ENCODE peak calls at places on chromosomes 2 and 18, in ten cellular contexts. Q, G, K, L, W, I, O, C, R and A are unnamed samples.
A peak's percentile ranks its signal among the peaks of the same experiment; 100 is the strongest.

GRCh38 chr2:180205616-180206271 is 198.6 kb upstream of the CWC22 start:
- DNase-seq in Q (no peak), G (no peak), K (no peak), L (peak; percentile 3), W (no peak), I (no peak), O (no peak), C (no peak), R (no peak), A (no peak)

GRCh38 chr2:238653436-238654109 is 194.3 kb upstream of the TWIST2 start:
- DNase-seq in Q (no peak), G (no peak), K (no peak), L (no peak), W (peak; percentile 11), I (no peak), O (no peak), C (no peak), R (no peak), A (no peak)

GRCh38 chr2:24883946-24884345 is 36.1 kb downstream of the ADCY3 start:
- DNase-seq in Q (peak; percentile 51), G (no peak), K (no peak), L (no peak), W (no peak), I (peak; percentile 67), O (no peak), C (no peak), R (no peak), A (no peak)

GRCh38 chr2:109126501-109126860 is 2.5 kb upstream of the SH3RF3 start:
- DNase-seq in Q (peak; percentile 49), G (no peak), K (no peak), L (no peak), W (no peak), I (peak; percentile 91), O (peak; percentile 16), C (peak; percentile 85), R (no peak), A (no peak)

GRCh38 chr2:134307334-134307733 is 53.5 kb downstream of the MGAT5 start:
- DNase-seq in Q (no peak), G (no peak), K (no peak), L (no peak), W (no peak), I (no peak), O (no peak), C (no peak), R (no peak), A (no peak)

GRCh38 chr18:46061387-46061786 is 10.7 kb downstream of the PSTPIP2 start:
- DNase-seq in Q (no peak), G (no peak), K (no peak), L (no peak), W (no peak), I (no peak), O (no peak), C (no peak), R (no peak), A (no peak)

GRCh38 chr2:167140767-167141166 is 252.5 kb downstream of the XIRP2 start:
- DNase-seq in Q (no peak), G (no peak), K (no peak), L (no peak), W (no peak), I (peak; percentile 94), O (no peak), C (peak; percentile 99), R (no peak), A (no peak)

GRCh38 chr2:234690569-234691225 is 193.8 kb upstream of the ARL4C start:
- DNase-seq in Q (no peak), G (no peak), K (no peak), L (no peak), W (no peak), I (peak; percentile 56), O (peak; percentile 67), C (no peak), R (peak; percentile 21), A (peak; percentile 17)

GRCh38 chr2:107776333-107776732 is 50.4 kb upstream of the RGPD4 start:
- DNase-seq in Q (no peak), G (no peak), K (no peak), L (no peak), W (no peak), I (no peak), O (no peak), C (no peak), R (no peak), A (no peak)

GRCh38 chr2:57842531-57842930 is 204.1 kb upstream of the VRK2 start:
- DNase-seq in Q (no peak), G (no peak), K (no peak), L (no peak), W (no peak), I (peak; percentile 28), O (no peak), C (peak; percentile 56), R (no peak), A (no peak)

GRCh38 chr18:66724664-66725356 is 120.9 kb upstream of the CDH19 start:
- DNase-seq in Q (no peak), G (no peak), K (no peak), L (no peak), W (no peak), I (no peak), O (no peak), C (no peak), R (no peak), A (no peak)

GRCh38 chr2:207630491-207630890 is 5.3 kb upstream of the METTL21A start:
- DNase-seq in Q (no peak), G (no peak), K (no peak), L (no peak), W (no peak), I (no peak), O (no peak), C (no peak), R (peak; percentile 22), A (peak; percentile 82)

GRCh38 chr2:207621640-207622039 is 3.6 kb downstream of the METTL21A start:
- DNase-seq in Q (no peak), G (no peak), K (no peak), L (no peak), W (no peak), I (no peak), O (no peak), C (no peak), R (no peak), A (no peak)

GRCh38 chr2:207629553-207629952 is 4.4 kb upstream of the METTL21A start:
- DNase-seq in Q (no peak), G (no peak), K (no peak), L (no peak), W (no peak), I (no peak), O (no peak), C (no peak), R (no peak), A (no peak)

GRCh38 chr2:207624170-207625013 is 802 bp downstream of the METTL21A start:
- DNase-seq in Q (peak; percentile 85), G (peak; percentile 85), K (peak; percentile 51), L (peak; percentile 51), W (peak; percentile 53), I (peak; percentile 66), O (peak; percentile 39), C (peak; percentile 59), R (peak; percentile 73), A (peak; percentile 71)

GRCh38 chr2:207625014-207625755 is at the start of gene METTL21A:
- DNase-seq in Q (peak; percentile 91), G (peak; percentile 97), K (peak; percentile 72), L (peak; percentile 69), W (peak; percentile 67), I (peak; percentile 84), O (peak; percentile 91), C (peak; percentile 60), R (peak; percentile 90), A (peak; percentile 73)
- TF ChIP-seq CTCF in Q (peak; percentile 53), G (peak; percentile 48), K (peak; percentile 56), L (peak; percentile 56), W (no peak), I (peak; percentile 46), O (peak; percentile 51), C (peak; percentile 72), R (peak; percentile 49), A (peak; percentile 30)

GRCh38 chr2:231807020-231807419 is 20.8 kb downstream of the COPS7B start:
- DNase-seq in Q (no peak), G (no peak), K (no peak), L (no peak), W (no peak), I (peak; percentile 90), O (no peak), C (no peak), R (no peak), A (no peak)
- TF ChIP-seq CTCF in Q (no peak), G (no peak), K (no peak), L (no peak), W (no peak), I (no peak), O (no peak), C (no peak), R (no peak), A (no peak)

DNA sequence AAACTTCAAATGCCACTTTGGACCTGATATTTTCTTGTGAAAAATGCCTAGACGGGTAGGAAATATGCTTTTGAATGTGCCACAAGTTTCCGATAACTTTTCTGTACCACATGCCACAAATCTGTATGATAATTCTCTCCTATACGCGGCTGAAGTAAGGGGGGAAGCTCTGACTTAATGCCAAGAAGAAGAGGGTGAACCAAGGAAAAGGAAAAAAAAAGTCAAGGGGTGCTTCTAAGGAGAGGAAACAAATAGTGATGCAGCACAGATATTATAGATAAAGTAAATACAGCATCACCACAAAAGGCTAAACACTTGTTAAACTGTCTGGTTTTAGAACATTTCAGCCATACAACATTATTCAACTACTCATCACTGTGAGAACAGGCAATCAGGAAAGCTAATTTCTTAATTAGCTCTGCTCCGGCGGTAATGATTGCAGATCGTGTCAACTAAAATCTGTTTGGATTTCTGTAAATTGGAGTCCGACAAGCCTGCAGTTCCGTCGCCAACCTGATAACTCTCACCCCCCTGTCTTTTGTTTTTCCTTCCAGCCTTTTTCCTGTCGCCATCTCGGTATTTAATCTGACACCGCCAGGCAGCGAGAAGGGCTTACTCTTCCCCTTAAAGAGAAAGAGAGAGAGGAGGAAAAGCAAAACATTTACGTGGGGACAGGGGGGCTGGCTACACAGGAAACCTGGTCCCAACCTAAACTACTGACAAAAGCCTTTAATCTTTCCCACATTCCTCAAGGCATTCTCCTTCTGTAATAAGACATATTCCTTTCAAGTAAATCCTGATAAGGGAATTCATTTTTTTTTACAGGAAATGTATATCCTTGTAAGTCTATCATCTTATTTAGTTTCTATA is 67.5 kb downstream of the ZEB2 start:
- DNase-seq in Q (no peak), G (no peak), K (no peak), L (no peak), W (no peak), I (peak; percentile 48), O (peak; percentile 45), C (peak; percentile 46), R (peak; percentile 24), A (no peak)
- TF ChIP-seq CTCF in Q (peak; percentile 48), G (peak; percentile 16), K (peak; percentile 30), L (peak; percentile 46), W (no peak), I (peak; percentile 44), O (peak; percentile 8), C (peak; percentile 61), R (peak; percentile 24), A (peak; percentile 44)

DNA sequence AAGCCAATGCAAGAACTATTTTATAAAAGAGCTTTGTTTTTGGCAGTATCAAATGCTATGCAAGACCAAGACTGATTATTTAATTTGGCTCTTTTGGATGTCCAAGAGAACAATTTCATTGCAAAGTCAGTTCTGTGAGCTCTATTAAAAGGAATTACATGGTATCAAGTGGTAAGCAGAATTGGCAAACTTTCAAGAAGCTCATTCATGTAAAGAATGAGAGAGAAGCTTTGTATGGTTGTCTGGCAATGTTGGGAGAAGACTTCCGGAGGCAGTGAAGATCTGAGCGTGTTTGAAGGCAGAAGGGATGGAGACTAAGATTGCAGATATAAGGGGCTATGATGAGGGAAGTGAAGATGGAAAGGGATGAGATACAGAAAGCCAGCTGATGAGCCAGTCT is 49.6 kb downstream of the CPS1 start:
- DNase-seq in Q (no peak), G (no peak), K (no peak), L (no peak), W (no peak), I (peak; percentile 5), O (no peak), C (no peak), R (no peak), A (no peak)
- TF ChIP-seq CTCF in Q (no peak), G (no peak), K (no peak), L (no peak), W (no peak), I (no peak), O (no peak), C (no peak), R (no peak), A (no peak)